ENCODE peak calls at places on chromosomes 12 and 14, in nine cellular contexts. C is tibial nerve, S is adrenal gland, O is A673, D is left ventricle myocardium inferior, X is H9, Q is psoas muscle, T is MCF 10A, M is osteoblast. F is an unnamed sample.

GRCh38 chr12:131101006-131101405 is 147.3 kb downstream of the ADGRD1 start:
- DNase-seq in C (no peak), S (no peak), O (no peak), D (no peak), X (peak), Q (no peak), T (no peak), M (no peak), F (no peak)

GRCh38 chr12:93319523-93320045 is 58.1 kb upstream of the NUDT4 start:
- DNase-seq in C (no peak), S (no peak), O (no peak), D (no peak), X (no peak), Q (no peak), T (no peak), M (no peak), F (no peak)

GRCh38 chr14:36805116-36805515 is 143.5 kb downstream of the PAX9 start:
- DNase-seq in C (no peak), S (no peak), O (no peak), D (peak), X (peak), Q (no peak), T (no peak), M (no peak), F (no peak)

GRCh38 chr14:51581017-51581881 is 70.5 kb upstream of the FRMD6 start:
- DNase-seq in C (no peak), S (no peak), O (no peak), D (no peak), X (no peak), Q (no peak), T (peak), M (no peak), F (no peak)

GRCh38 chr12:110010853-110011835 is 11.9 kb downstream of the ANKRD13A start:
- DNase-seq in C (no peak), S (no peak), O (no peak), D (no peak), X (no peak), Q (no peak), T (no peak), M (no peak), F (no peak)

GRCh38 chr12:21826549-21826940 is 52.0 kb upstream of the KCNJ8 start:
- DNase-seq in C (no peak), S (no peak), O (no peak), D (no peak), X (no peak), Q (no peak), T (no peak), M (no peak), F (no peak)

GRCh38 chr12:57592551-57593165 is 1.7 kb downstream of the PIP4K2C start:
- DNase-seq in C (no peak), S (no peak), O (no peak), D (no peak), X (no peak), Q (no peak), T (no peak), M (no peak), F (no peak)

GRCh38 chr12:76083761-76084276 is 666 bp downstream of the NAP1L1 start:
- DNase-seq in C (peak), S (peak), O (peak), D (peak), X (peak), Q (peak), T (peak), M (peak), F (peak)

GRCh38 chr12:12022306-12022931 is 48.3 kb upstream of the BCL2L14 start:
- DNase-seq in C (no peak), S (no peak), O (no peak), D (no peak), X (no peak), Q (no peak), T (no peak), M (no peak), F (no peak)

GRCh38 chr14:20801726-20802125 is 918 bp downstream of the RNASE1 start:
- DNase-seq in C (no peak), S (no peak), O (no peak), D (peak), X (no peak), Q (no peak), T (peak), M (no peak), F (no peak)

GRCh38 chr12:95790025-95790911 is at the start of gene NTN4:
- DNase-seq in C (peak), S (peak), O (peak), D (peak), X (peak), Q (peak), T (peak), M (peak), F (peak)

GRCh38 chr12:132117558-132117875 is 26.6 kb downstream of the DDX51 start:
- DNase-seq in C (no peak), S (no peak), O (no peak), D (no peak), X (peak), Q (no peak), T (no peak), M (peak), F (no peak)

GRCh38 chr12:30996255-30996654 is 69.7 kb downstream of the TSPAN11 start:
- DNase-seq in C (no peak), S (no peak), O (no peak), D (no peak), X (no peak), Q (no peak), T (peak), M (peak), F (no peak)

GRCh38 chr12:47860279-47860841 is 40.7 kb upstream of the HDAC7 start:
- DNase-seq in C (no peak), S (peak), O (no peak), D (no peak), X (no peak), Q (no peak), T (no peak), M (no peak), F (no peak)

GRCh38 chr14:105474478-105475268 is at the start of gene CRIP2:
- DNase-seq in C (no peak), S (no peak), O (peak), D (peak), X (no peak), Q (peak), T (peak), M (peak), F (peak)

GRCh38 chr12:779745-780734 is 27.7 kb downstream of the WNK1 start:
- DNase-seq in C (no peak), S (no peak), O (peak), D (no peak), X (no peak), Q (no peak), T (peak), M (peak), F (no peak)

GRCh38 chr14:92510972-92511371 is 2.6 kb upstream of the RIN3 start:
- DNase-seq in C (no peak), S (no peak), O (no peak), D (no peak), X (peak), Q (no peak), T (peak), M (peak), F (no peak)

DNA sequence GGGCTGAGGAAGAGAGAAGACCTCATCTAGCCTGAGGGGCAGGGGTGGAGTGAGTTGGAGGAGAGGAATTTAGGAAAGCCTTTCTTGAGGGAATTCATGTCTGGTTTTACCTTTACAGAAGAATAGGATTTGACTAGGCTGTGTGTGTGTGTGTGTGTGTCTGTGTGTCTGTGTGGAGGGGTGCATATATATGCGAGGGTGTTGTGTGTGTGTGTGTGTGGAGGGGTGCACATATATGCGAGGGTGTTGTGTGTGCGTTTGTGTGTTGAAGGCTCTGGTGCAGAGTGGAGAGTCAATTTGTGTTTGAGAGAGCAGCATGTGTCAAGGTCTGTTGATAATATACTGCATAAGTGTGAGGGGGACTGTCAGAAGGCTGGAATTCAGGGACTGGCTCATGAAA is 34.4 kb downstream of the TBC1D30 start:
- DNase-seq in C (no peak), S (no peak), O (no peak), D (no peak), X (no peak), Q (no peak), T (no peak), M (no peak), F (no peak)
- TF ChIP-seq CTCF in C (no peak), S (no peak), O (no peak), D (no peak), X (no peak), Q (no peak), T (no peak), M (no peak), F (no peak)

GRCh38 chr14:100416921-100417451 is 93.8 kb downstream of the SLC25A47 start:
- DNase-seq in C (no peak), S (no peak), O (no peak), D (no peak), X (no peak), Q (no peak), T (peak), M (peak), F (no peak)

GRCh38 chr14:100419856-100420255 is 96.7 kb downstream of the SLC25A47 start:
- DNase-seq in C (no peak), S (no peak), O (peak), D (no peak), X (peak), Q (no peak), T (no peak), M (no peak), F (no peak)

GRCh38 chr14:100416081-100416480 is 92.9 kb downstream of the SLC25A47 start:
- DNase-seq in C (no peak), S (no peak), O (no peak), D (no peak), X (no peak), Q (no peak), T (no peak), M (no peak), F (no peak)

GRCh38 chr14:100415226-100415625 is 92.1 kb downstream of the SLC25A47 start:
- DNase-seq in C (no peak), S (no peak), O (no peak), D (no peak), X (no peak), Q (no peak), T (no peak), M (no peak), F (no peak)

GRCh38 chr14:100417466-100417865 is 94.3 kb downstream of the SLC25A47 start:
- DNase-seq in C (peak), S (peak), O (peak), D (no peak), X (peak), Q (peak), T (peak), M (peak), F (peak)
- TF ChIP-seq CTCF in C (no peak), S (peak), O (peak), D (peak), X (peak), Q (no peak), T (peak), M (peak), F (peak)

DNA sequence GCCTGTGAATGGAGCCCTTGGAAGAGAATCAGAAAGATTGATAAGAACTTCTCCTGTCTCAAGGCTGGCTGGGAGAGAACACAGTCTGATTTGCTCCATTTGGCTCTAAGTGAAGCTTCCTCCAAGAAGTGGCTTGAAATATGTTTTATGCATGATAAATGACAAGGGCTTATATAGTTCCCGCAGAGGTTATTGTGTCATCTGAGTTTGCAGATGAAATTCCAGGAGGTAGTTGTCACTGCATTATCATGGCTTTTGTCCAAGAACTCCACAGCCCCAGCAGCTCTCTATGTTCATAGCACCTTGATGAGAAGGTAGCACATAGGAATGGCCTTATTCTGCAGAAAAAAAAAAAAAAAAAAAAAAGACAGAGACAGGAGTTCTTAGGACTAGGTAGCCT is 108.5 kb downstream of the DACT1 start:
- DNase-seq in C (no peak), S (no peak), O (peak), D (no peak), X (no peak), Q (no peak), T (peak), M (peak), F (no peak)
- TF ChIP-seq CTCF in C (no peak), S (no peak), O (no peak), D (no peak), X (no peak), Q (no peak), T (no peak), M (no peak), F (no peak)

GRCh38 chr14:28746247-28746646 is 20.3 kb upstream of the FOXG1 start:
- DNase-seq in C (no peak), S (no peak), O (no peak), D (no peak), X (no peak), Q (no peak), T (no peak), M (no peak), F (no peak)
- TF ChIP-seq CTCF in C (no peak), S (no peak), O (no peak), D (no peak), X (no peak), Q (no peak), T (no peak), M (no peak), F (no peak)

GRCh38 chr12:3752741-3753486 is at the start of gene CRACR2A:
- DNase-seq in C (peak), S (peak), O (peak), D (peak), X (peak), Q (peak), T (no peak), M (peak), F (peak)
- TF ChIP-seq CTCF in C (peak), S (no peak), O (peak), D (peak), X (peak), Q (peak), T (no peak), M (peak), F (peak)

F was measured in mesothelial cell of epicardium.